ENCODE peak calls at places on chromosomes 7 and 10, in six cellular contexts. E, X, O, N, K and D are unnamed samples. For H3K27me3, the result is how much of the 10 kb centered on the place peaks cover.

GRCh38 chr10:128064615-128065580 is 61.3 kb downstream of the MKI67 start:
- DNase-seq in O (no peak), E (no peak), X (peak), K (no peak), N (no peak), D (peak)

GRCh38 chr7:121099572-121099971 is 111.1 kb downstream of the CPED1 start:
- DNase-seq in O (no peak), E (no peak), N (no peak), K (no peak), X (no peak), D (no peak)

GRCh38 chr7:133290041-133290440 is 37.2 kb downstream of the EXOC4 start:
- DNase-seq in E (peak), X (no peak), O (no peak), K (no peak), N (no peak), D (no peak)

GRCh38 chr7:101507791-101508252 is 121.3 kb downstream of the MYL10 start:
- DNase-seq in E (peak), X (no peak), N (no peak), O (no peak), K (no peak), D (no peak)

GRCh38 chr10:52688906-52689305 is 83.7 kb downstream of the MBL2 start:
- DNase-seq in E (no peak), X (no peak), N (no peak), K (no peak), O (no peak), D (no peak)

GRCh38 chr10:86393401-86393800 is 26.8 kb upstream of the GRID1 start:
- DNase-seq in N (no peak), K (no peak), E (no peak), O (no peak), X (no peak), D (no peak)

GRCh38 chr7:90761584-90761983 is 165.5 kb downstream of the CDK14 start:
- DNase-seq in X (no peak), N (no peak), K (no peak), O (no peak), E (no peak), D (no peak)

GRCh38 chr7:101018271-101019167 is 1.4 kb upstream of the MUC17 start:
- DNase-seq in E (no peak), K (no peak), O (no peak), N (no peak), X (no peak), D (no peak)

GRCh38 chr7:132117636-132118035 is 458.6 kb downstream of the PLXNA4 start:
- DNase-seq in X (no peak), E (no peak), K (no peak), N (no peak), O (no peak), D (no peak)

GRCh38 chr10:77537051-77537450 is 100.6 kb downstream of the KCNMA1 start:
- DNase-seq in E (no peak), O (no peak), N (no peak), K (no peak), X (no peak), D (no peak)

GRCh38 chr7:134351424-134351823 is 34.7 kb upstream of the SLC35B4 start:
- DNase-seq in N (no peak), X (peak), K (no peak), O (no peak), E (no peak), D (no peak)

GRCh38 chr10:31937371-31937770 is 8.7 kb upstream of the ARHGAP12 start:
- DNase-seq in N (no peak), O (no peak), X (no peak), E (no peak), K (no peak), D (no peak)

GRCh38 chr7:92404170-92404614 is 43.1 kb upstream of the GATAD1 start:
- DNase-seq in E (no peak), X (no peak), K (no peak), O (no peak), N (no peak), D (no peak)

GRCh38 chr10:3925184-3925583 is 140.2 kb upstream of the KLF6 start:
- DNase-seq in X (no peak), O (no peak), E (no peak), K (no peak), N (no peak), D (no peak)

GRCh38 chr10:88901206-88901605 is 21.2 kb downstream of the STAMBPL1 start:
- DNase-seq in X (no peak), N (no peak), E (no peak), K (no peak), O (no peak), D (no peak)

GRCh38 chr7:25118048-25118753 is 6.9 kb downstream of the CYCS start:
- DNase-seq in X (no peak), N (no peak), E (no peak), O (no peak), K (no peak), D (no peak)

GRCh38 chr7:2493205-2493604 is 17.0 kb upstream of the GRIFIN start:
- DNase-seq in X (no peak), O (no peak), E (no peak), N (no peak), K (no peak), D (no peak)

GRCh38 chr10:132592790-132593788 is 55.5 kb downstream of the INPP5A start:
- DNase-seq in X (no peak), N (no peak), E (peak), K (no peak), O (no peak), D (no peak)

GRCh38 chr7:20217193-20217948 is at the start of gene MACC1:
- DNase-seq in N (no peak), X (no peak), O (peak), K (no peak), E (no peak), D (peak)

GRCh38 chr7:155368894-155369600 is 71.4 kb downstream of the INSIG1 start:
- DNase-seq in E (no peak), O (no peak), X (no peak), N (no peak), K (no peak), D (no peak)

GRCh38 chr7:74236284-74236683 is 17.9 kb downstream of the RFC2 start:
- DNase-seq in O (no peak), X (no peak), N (no peak), K (no peak), E (no peak), D (no peak)

GRCh38 chr10:14093735-14094484 is 236.8 kb downstream of the FRMD4A start:
- DNase-seq in K (no peak), E (peak), O (no peak), N (no peak), X (no peak), D (no peak)

GRCh38 chr10:102235598-102235920 is 5.8 kb downstream of the PITX3 start:
- DNase-seq in N (no peak), O (no peak), X (no peak), E (no peak), K (no peak), D (peak)

DNA sequence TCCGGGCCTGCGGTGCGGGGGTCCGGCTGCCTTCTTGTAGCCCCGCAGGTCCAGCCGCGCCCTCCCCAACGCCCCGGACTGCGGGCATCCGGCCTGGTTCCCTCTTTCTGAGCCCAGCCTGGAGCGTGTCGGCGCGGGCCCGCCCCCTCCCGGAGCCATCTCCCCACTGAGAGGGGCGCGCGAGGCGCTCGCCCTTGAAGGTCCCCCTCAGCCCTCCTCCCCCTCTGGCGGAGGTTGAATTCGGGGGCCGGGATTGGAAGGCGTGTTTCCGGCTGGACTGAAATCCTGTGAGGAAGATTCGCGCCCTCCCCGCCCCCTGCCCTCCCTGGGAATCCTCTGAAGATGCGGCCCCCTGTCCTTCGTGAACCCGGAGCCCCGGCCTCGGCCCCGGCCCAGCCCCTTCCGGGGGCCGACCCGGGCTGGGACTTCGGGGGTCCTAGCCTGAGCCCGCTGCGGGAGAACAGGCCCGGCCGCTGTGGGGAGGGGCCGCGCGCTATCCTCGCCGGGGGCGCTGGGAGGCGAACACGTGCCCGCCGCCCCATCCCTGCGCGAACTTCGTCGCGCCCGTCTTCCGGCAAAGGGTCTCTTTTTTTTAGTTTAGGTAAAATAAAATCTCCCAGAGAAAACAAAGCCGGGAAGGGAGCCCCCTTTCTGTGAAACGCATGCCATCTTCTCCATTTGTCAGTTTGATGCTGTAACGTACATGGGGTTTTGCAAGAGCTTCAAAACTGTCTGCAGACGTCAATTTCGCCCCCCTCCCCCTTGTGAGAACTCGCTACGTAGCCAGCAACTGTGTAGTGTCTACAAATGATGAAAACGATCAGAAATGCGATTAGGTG is 636 bp downstream of the PDCD4 start:
- DNase-seq in X (peak), N (no peak), O (peak), E (peak), K (peak), D (no peak)
- TF ChIP-seq CTCF in X (peak), N (peak), O (no peak), E (peak), K (no peak), D (peak)

DNA sequence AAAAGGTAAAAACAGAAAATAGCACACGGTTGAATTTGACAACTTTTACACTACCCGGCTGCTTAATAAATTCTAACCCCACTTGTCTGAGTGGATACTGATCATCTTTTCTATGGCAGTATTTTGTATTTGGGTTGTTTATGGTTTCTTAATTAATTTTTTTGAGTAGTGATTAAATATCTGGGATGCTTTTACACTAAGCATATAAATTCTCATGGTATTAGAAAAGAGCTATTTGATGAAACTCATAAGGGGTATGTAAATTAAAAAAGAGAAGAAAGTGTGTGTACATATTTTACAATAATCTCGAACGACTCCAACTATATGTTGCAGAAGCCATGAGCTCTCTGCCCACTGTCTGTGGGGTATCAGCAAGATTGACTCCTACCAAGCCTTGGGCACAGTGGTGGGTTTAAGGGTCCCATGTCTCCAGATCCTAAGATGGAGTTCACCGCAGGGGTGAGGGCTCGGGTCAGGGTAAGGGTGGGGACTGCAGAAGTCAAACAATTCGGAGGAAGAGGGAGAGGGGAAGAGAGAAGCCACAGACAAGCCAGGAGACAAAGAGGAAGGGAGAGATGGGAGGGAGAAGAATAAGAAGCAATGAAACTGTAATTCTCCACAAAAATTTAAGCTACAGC is 7.6 kb upstream of the HOXA13 start:
- DNase-seq in O (no peak), X (no peak), E (no peak), N (no peak), K (no peak), D (no peak)
- H3K27me3 ChIP-seq in O (half or more), X (half or more), E (half or more), N (under half), K (under half), D (half or more)

GRCh38 chr10:35340975-35341374 is 4.7 kb downstream of the CCNY start:
- DNase-seq in K (no peak), E (no peak), O (no peak), X (no peak), N (no peak), D (no peak)

GRCh38 chr10:35341521-35341920 is 5.2 kb downstream of the CCNY start:
- DNase-seq in O (no peak), K (no peak), X (no peak), N (no peak), E (no peak), D (no peak)

GRCh38 chr10:35343739-35344138 is 7.4 kb downstream of the CCNY start:
- DNase-seq in K (no peak), O (no peak), X (no peak), N (no peak), E (no peak), D (no peak)

GRCh38 chr10:35339946-35340345 is 3.6 kb downstream of the CCNY start:
- DNase-seq in O (no peak), N (no peak), X (no peak), E (peak), K (no peak), D (no peak)

DNA sequence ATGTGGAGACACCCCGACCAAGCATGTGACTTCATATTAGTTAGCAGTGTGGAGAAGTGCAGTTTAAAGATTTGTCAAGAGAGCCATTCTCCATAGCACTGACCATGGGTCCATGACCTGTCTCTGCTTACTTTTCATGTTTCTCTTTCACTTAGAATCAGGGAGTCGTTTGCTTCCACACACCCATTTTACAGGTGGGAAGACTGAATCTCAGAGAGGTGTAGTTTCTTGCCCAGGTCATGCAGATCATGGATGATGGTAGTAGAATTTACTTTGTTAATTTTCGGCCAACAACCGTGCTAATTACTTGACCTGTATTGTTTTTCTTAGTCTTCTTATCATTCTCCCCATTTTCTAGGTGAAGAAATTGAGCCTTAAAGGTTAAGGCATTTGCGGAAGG is 6.1 kb downstream of the CCNY start:
- DNase-seq in X (no peak), N (no peak), O (no peak), E (no peak), K (no peak), D (no peak)
- TF ChIP-seq CTCF in X (no peak), N (no peak), O (no peak), E (no peak), K (no peak), D (no peak)

GRCh38 chr7:27134392-27134791 is 3.8 kb upstream of the HOXA4 start:
- DNase-seq in O (no peak), N (peak), X (no peak), K (no peak), E (peak), D (peak)
- H3K27me3 ChIP-seq in O (half or more), N (under half), X (half or more), K (under half), E (under half), D (under half)